ENCODE peak calls at places on chromosomes 1 and 21, in ten cellular contexts. U, V, T, H, K, Z, S, L, Y and W are unnamed samples.

GRCh38 chr1:21931171-21932093 is 5.7 kb downstream of the HSPG2 start:
- DNase-seq in U (no peak), V (no peak), T (peak), H (peak), K (no peak), Z (peak), S (peak), L (peak), Y (peak), W (peak)

GRCh38 chr1:169024800-169025253 is 81.7 kb upstream of the ATP1B1 start:
- DNase-seq in U (no peak), V (no peak), T (no peak), H (no peak), K (no peak), Z (no peak), S (no peak), L (no peak), Y (no peak), W (no peak)

GRCh38 chr1:234235373-234235772 is 137.9 kb upstream of the COA6 start:
- DNase-seq in U (no peak), V (no peak), T (no peak), H (no peak), K (no peak), Z (no peak), S (no peak), L (no peak), Y (no peak), W (no peak)

GRCh38 chr1:79899914-79900313 is 893.4 kb upstream of the ADGRL4 start:
- DNase-seq in U (no peak), V (no peak), T (no peak), H (no peak), K (no peak), Z (peak), S (no peak), L (no peak), Y (no peak), W (no peak)

GRCh38 chr1:203650012-203650836 is 23.6 kb downstream of the ATP2B4 start:
- DNase-seq in U (peak), V (peak), T (peak), H (peak), K (peak), Z (peak), S (peak), L (peak), Y (peak), W (peak)

GRCh38 chr1:19988269-19989006 is 9.0 kb upstream of the PLA2G2A start:
- DNase-seq in U (no peak), V (no peak), T (no peak), H (no peak), K (no peak), Z (no peak), S (no peak), L (no peak), Y (no peak), W (no peak)

GRCh38 chr1:6465461-6466005 is 440 bp downstream of the TNFRSF25 start:
- DNase-seq in U (peak), V (no peak), T (no peak), H (no peak), K (no peak), Z (no peak), S (no peak), L (no peak), Y (no peak), W (no peak)

GRCh38 chr1:152111515-152111968 is 3.7 kb downstream of the TCHH start:
- DNase-seq in U (no peak), V (peak), T (no peak), H (no peak), K (no peak), Z (peak), S (no peak), L (no peak), Y (no peak), W (no peak)

GRCh38 chr1:185409345-185409744 is 92.3 kb upstream of the IVNS1ABP start:
- DNase-seq in U (no peak), V (no peak), T (no peak), H (no peak), K (no peak), Z (no peak), S (no peak), L (no peak), Y (no peak), W (no peak)

GRCh38 chr1:230827081-230827681 is 41.1 kb downstream of the C1orf198 start:
- DNase-seq in U (no peak), V (no peak), T (no peak), H (no peak), K (no peak), Z (peak), S (no peak), L (no peak), Y (no peak), W (no peak)

GRCh38 chr1:231625975-231626534 is 535 bp upstream of the DISC1 start:
- DNase-seq in U (no peak), V (peak), T (no peak), H (no peak), K (no peak), Z (no peak), S (no peak), L (no peak), Y (no peak), W (no peak)

GRCh38 chr1:168861421-168862023 is 132.5 kb upstream of the DPT start:
- DNase-seq in U (no peak), V (no peak), T (no peak), H (no peak), K (no peak), Z (no peak), S (no peak), L (no peak), Y (no peak), W (no peak)

GRCh38 chr1:180085331-180085730 is 69.3 kb upstream of the QSOX1 start:
- DNase-seq in U (no peak), V (no peak), T (no peak), H (no peak), K (no peak), Z (no peak), S (no peak), L (no peak), Y (no peak), W (no peak)

GRCh38 chr1:226691257-226691656 is 47.8 kb downstream of the ITPKB start:
- DNase-seq in U (peak), V (no peak), T (no peak), H (no peak), K (no peak), Z (no peak), S (no peak), L (peak), Y (no peak), W (no peak)
- H3K4me3 ChIP-seq in U (no peak), V (no peak), T (no peak), H (no peak), K (no peak), Z (no peak), S (no peak), L (no peak), Y (no peak), W (no peak)

GRCh38 chr21:41079159-41079558 is 88.8 kb upstream of the BACE2 start:
- DNase-seq in U (no peak), V (no peak), T (no peak), H (no peak), K (no peak), Z (no peak), S (no peak), L (no peak), Y (no peak), W (no peak)

GRCh38 chr21:41074607-41075184 is 93.3 kb upstream of the BACE2 start:
- DNase-seq in U (no peak), V (no peak), T (no peak), H (no peak), K (no peak), Z (no peak), S (no peak), L (no peak), Y (no peak), W (no peak)

GRCh38 chr21:41080485-41080884 is 87.5 kb upstream of the BACE2 start:
- DNase-seq in U (no peak), V (no peak), T (no peak), H (no peak), K (no peak), Z (no peak), S (no peak), L (no peak), Y (no peak), W (no peak)

GRCh38 chr21:41071410-41071809 is 96.5 kb upstream of the BACE2 start:
- DNase-seq in U (no peak), V (peak), T (no peak), H (no peak), K (no peak), Z (no peak), S (no peak), L (no peak), Y (no peak), W (no peak)

DNA sequence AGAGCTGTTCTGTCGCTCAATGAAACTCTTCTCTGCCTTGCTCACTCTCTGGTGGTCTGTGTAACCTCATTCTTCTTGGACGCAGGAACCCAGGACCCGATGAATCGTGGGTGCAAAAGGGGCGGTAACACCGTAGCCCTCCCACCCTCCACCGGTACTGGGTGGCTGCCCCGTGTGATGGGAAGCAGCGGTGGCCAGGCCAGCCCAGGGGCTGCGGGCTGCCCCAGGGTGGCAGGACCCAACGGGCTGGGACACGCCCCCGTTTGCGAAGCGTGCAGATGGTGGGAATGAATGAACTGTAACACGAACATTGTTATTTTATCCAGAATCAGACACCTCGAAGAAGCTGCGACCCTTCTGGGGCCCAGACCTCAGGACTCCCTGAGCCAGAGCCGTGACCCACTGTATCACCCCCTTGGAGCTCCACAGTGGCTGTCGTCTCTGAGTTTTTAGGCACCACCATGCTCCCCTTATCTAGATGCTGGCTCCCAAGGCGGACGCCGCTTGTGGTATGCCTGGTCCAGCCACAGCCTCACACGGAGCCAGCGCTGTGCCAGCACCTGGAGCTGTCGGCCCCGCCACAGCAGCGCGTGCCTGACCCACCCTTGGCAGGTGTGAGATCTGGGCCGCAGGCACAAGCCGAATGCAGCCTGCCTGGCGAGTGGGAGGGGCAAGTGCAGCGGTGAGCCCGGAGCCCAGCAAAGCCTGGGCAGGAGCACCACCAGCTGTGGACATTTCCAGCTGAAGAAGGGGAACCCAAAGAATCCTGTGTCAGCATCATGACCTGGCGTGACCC is 92.1 kb upstream of the BACE2 start:
- DNase-seq in U (no peak), V (no peak), T (no peak), H (no peak), K (no peak), Z (no peak), S (no peak), L (no peak), Y (no peak), W (no peak)
- H3K27ac ChIP-seq in U (no peak), V (no peak), T (no peak), H (no peak), K (no peak), Z (no peak), S (no peak), L (no peak), Y (no peak), W (no peak)

GRCh38 chr1:1140673-1141072 is 24.8 kb upstream of the C1orf159 start:
- DNase-seq in U (no peak), V (no peak), T (no peak), H (no peak), K (no peak), Z (no peak), S (peak), L (no peak), Y (no peak), W (no peak)

GRCh38 chr1:1141244-1141910 is 25.5 kb upstream of the C1orf159 start:
- DNase-seq in U (no peak), V (no peak), T (no peak), H (no peak), K (no peak), Z (no peak), S (peak), L (no peak), Y (no peak), W (no peak)

GRCh38 chr1:1143636-1144035 is 27.7 kb upstream of the C1orf159 start:
- DNase-seq in U (no peak), V (no peak), T (no peak), H (no peak), K (no peak), Z (no peak), S (peak), L (no peak), Y (no peak), W (no peak)

GRCh38 chr1:1142844-1143243 is 27.0 kb upstream of the C1orf159 start:
- DNase-seq in U (no peak), V (no peak), T (no peak), H (no peak), K (no peak), Z (no peak), S (peak), L (no peak), Y (no peak), W (no peak)

DNA sequence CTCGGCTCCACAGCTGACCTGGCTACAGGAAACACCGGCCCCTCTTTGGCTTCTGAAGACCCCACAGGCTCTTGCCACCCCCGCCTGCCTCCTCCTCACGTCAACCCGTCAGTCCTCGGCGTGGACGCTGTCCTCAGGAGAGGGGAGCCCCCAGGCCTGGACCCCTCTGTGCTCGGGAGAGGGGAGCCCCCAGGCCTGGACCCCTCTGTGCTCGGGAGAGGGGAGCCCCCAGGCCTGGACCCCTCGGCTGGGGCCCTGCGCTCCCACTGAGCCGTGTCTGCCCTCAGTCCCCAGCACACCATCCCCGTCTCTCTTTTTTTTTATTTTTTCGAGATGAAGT is 26.0 kb upstream of the C1orf159 start:
- DNase-seq in U (no peak), V (no peak), T (no peak), H (no peak), K (no peak), Z (no peak), S (no peak), L (no peak), Y (no peak), W (no peak)
- H3K4me3 ChIP-seq in U (no peak), V (no peak), T (no peak), H (no peak), K (no peak), Z (no peak), S (no peak), L (no peak), Y (no peak), W (no peak)

GRCh38 chr1:13619909-13620308 is 36.3 kb downstream of the PDPN start:
- DNase-seq in U (no peak), V (no peak), T (no peak), H (no peak), K (no peak), Z (no peak), S (no peak), L (peak), Y (peak), W (no peak)

GRCh38 chr1:13627128-13627527 is 43.5 kb downstream of the PDPN start:
- DNase-seq in U (no peak), V (no peak), T (no peak), H (no peak), K (no peak), Z (no peak), S (no peak), L (no peak), Y (no peak), W (no peak)

GRCh38 chr1:13624526-13624925 is 40.9 kb downstream of the PDPN start:
- DNase-seq in U (no peak), V (no peak), T (no peak), H (no peak), K (no peak), Z (no peak), S (no peak), L (no peak), Y (no peak), W (no peak)

GRCh38 chr1:13620825-13621224 is 37.2 kb downstream of the PDPN start:
- DNase-seq in U (no peak), V (no peak), T (no peak), H (no peak), K (no peak), Z (no peak), S (no peak), L (no peak), Y (no peak), W (no peak)

DNA sequence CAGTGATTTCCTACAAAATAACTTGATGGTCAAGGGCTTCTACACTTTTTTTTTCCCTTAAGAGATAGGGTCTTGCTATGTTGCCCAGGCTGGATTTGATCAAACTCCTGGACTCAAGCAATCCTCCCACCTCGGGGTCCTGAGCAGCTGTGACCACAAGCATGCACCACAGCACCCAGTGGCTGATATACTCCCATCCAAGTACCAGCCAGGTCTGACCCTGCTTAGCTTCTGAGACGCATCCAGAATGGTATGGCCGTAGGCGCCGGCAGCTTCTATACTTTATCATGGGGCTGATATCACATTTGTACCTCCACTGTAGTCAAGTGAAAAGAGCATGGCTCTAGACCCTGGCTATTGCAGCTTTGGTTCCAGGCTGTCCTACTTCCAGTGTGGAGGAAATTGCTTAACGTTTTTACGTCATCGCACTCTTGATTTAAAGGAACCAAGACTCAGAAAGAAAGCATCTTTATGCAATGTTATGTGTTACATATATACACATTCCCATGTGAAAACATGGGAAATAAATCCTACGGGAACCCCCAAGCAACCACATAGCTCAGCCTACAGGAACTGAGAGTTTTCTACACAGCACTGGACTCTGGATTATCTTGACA is 39.5 kb downstream of the PDPN start:
- DNase-seq in U (no peak), V (no peak), T (no peak), H (no peak), K (no peak), Z (no peak), S (no peak), L (no peak), Y (no peak), W (no peak)
- H3K27ac ChIP-seq in U (no peak), V (no peak), T (no peak), H (no peak), K (no peak), Z (no peak), S (no peak), L (no peak), Y (no peak), W (no peak)

GRCh38 chr1:27485363-27485762 is 4.6 kb downstream of the WASF2 start:
- DNase-seq in U (no peak), V (no peak), T (no peak), H (no peak), K (no peak), Z (no peak), S (no peak), L (no peak), Y (no peak), W (no peak)

GRCh38 chr1:27489973-27490741 is at the start of gene WASF2:
- DNase-seq in U (peak), V (peak), T (peak), H (peak), K (peak), Z (peak), S (peak), L (peak), Y (peak), W (peak)

GRCh38 chr1:27488523-27489138 is 1.3 kb downstream of the WASF2 start:
- DNase-seq in U (no peak), V (peak), T (no peak), H (no peak), K (peak), Z (peak), S (no peak), L (no peak), Y (no peak), W (no peak)

GRCh38 chr1:27491748-27492700 is 2.1 kb upstream of the WASF2 start:
- DNase-seq in U (no peak), V (no peak), T (peak), H (peak), K (no peak), Z (no peak), S (peak), L (peak), Y (no peak), W (peak)

DNA sequence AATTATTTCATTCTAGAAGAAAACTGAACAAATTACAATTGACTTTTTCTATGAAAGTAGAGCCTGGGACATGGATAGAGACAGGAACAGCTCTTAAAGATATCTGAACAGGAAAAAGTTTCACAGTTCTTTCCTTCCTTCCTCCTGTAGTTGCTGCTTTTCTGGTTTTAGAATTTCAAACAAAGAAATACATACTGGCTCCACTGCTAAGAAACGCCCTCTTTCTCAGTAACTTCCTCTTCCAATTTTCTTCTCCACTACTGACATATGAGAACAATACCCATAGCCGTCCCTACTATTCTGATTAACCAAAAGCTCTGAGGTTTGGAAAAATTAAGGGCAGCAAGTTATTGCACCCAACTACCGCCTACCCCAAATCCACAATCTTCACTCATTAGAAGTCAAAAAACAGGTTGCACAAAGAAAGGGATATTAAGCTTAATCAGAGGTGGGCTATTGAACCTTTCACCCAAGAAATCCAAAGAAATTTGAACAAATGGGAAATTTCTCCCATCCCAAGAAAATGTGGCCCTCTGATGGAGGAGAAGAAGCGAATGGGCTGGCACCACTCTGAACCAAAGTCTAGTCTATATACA is 1.9 kb downstream of the WASF2 start:
- DNase-seq in U (no peak), V (no peak), T (no peak), H (no peak), K (peak), Z (no peak), S (no peak), L (no peak), Y (no peak), W (no peak)
- H3K4me3 ChIP-seq in U (peak), V (peak), T (peak), H (peak), K (peak), Z (peak), S (peak), L (peak), Y (no peak), W (peak)

DNA sequence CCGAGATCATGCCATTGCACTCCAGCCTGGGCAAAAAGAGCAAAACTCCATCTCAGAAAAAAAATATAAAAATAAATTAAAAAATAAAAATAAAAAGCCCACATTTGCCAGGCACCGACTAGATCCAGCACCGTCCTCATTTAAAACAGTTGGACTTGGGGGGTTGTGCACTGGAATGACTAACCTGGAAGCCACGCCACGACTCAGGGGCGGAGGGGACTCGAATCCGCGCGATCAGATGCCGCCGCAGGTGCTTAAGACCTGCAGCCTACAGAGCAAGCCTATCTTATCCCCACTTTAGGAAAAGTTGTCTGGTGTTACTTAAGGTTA is 38.5 kb downstream of the ZBTB8OS start:
- DNase-seq in U (no peak), V (no peak), T (no peak), H (no peak), K (no peak), Z (no peak), S (no peak), L (no peak), Y (no peak), W (no peak)
- H3K27ac ChIP-seq in U (no peak), V (no peak), T (no peak), H (peak), K (no peak), Z (no peak), S (peak), L (no peak), Y (peak), W (peak)